ENCODE peak calls at places on chromosome 17, in eight cellular contexts. B is stimulated activated CD4-positive, alpha-beta T cell treated with anti-CD3 and anti-CD28 coated beads, Interleukin-1b, Interleukin-23, amount 100 ng/mL, for 1 hour; Q is activated B cell treated with CpG ODN at 0.5 μM for 24 hours; O is pulmonary artery endothelial cell; J is A549; I is cardiac fibroblast; P is HFF-Myc; K is DMS153. W is an unnamed sample.

GRCh38 chr17:75515229-75515522 is 161 bp downstream of the CASKIN2 start:
- DNase-seq in P (no peak), I (no peak), B (no peak), Q (no peak), K (no peak), J (no peak), O (no peak), W (no peak)

GRCh38 chr17:39166437-39167335 is 725 bp upstream of the ARL5C start:
- DNase-seq in P (no peak), K (no peak), O (no peak), I (no peak), Q (no peak), J (no peak), B (no peak), W (no peak)

GRCh38 chr17:71500761-71501555 is 619.9 kb upstream of the SOX9 start:
- DNase-seq in Q (no peak), J (no peak), I (no peak), B (no peak), K (no peak), P (no peak), O (no peak), W (no peak)

GRCh38 chr17:74739227-74739831 is 2.3 kb downstream of the RAB37 start:
- DNase-seq in P (no peak), Q (no peak), K (no peak), O (no peak), B (no peak), J (no peak), I (no peak), W (no peak)

GRCh38 chr17:81392909-81393654 is 2.2 kb upstream of the BAHCC1 start:
- DNase-seq in I (peak; percentile 36), K (no peak), Q (peak; percentile 46), P (no peak), B (no peak), O (no peak), J (peak; percentile 39), W (no peak)

GRCh38 chr17:79410681-79411080 is 200.2 kb downstream of the RBFOX3 start:
- DNase-seq in P (no peak), O (no peak), J (no peak), Q (no peak), B (no peak), I (no peak), K (no peak), W (no peak)

GRCh38 chr17:2444382-2444781 is 43.5 kb upstream of the MNT start:
- DNase-seq in O (no peak), I (no peak), P (no peak), B (no peak), J (no peak), K (no peak), Q (no peak), W (no peak)

GRCh38 chr17:36198831-36199465 is 2.4 kb upstream of the CCL3L1 start:
- DNase-seq in P (no peak), O (no peak), Q (no peak), I (no peak), K (no peak), J (no peak), B (no peak), W (no peak)

GRCh38 chr17:28973414-28973813 is 22.1 kb upstream of the PHF12 start:
- DNase-seq in J (no peak), P (no peak), Q (no peak), O (no peak), K (no peak), I (peak; percentile 71), B (no peak), W (no peak)

GRCh38 chr17:46832945-46833839 is 14.7 kb upstream of the WNT3 start:
- DNase-seq in Q (no peak), J (no peak), P (no peak), O (no peak), B (no peak), I (peak; percentile 46), K (no peak), W (no peak)

GRCh38 chr17:29180051-29180787 is at the start of gene MYO18A:
- DNase-seq in J (peak; percentile 92), I (peak; percentile 79), B (peak; percentile 41), O (peak; percentile 36), P (no peak), Q (peak; percentile 80), K (peak; percentile 63), W (peak; percentile 51)

GRCh38 chr17:31627960-31628359 is 231.1 kb downstream of the COPRS start:
- DNase-seq in I (no peak), Q (no peak), B (no peak), J (no peak), P (peak; percentile 36), O (no peak), K (no peak), W (no peak)

GRCh38 chr17:78330570-78331224 is 29.2 kb downstream of the SOCS3 start:
- DNase-seq in I (peak; percentile 66), P (no peak), B (no peak), K (no peak), J (peak; percentile 73), Q (no peak), O (no peak), W (no peak)

GRCh38 chr17:77212081-77212832 is 71.5 kb downstream of the SEC14L1 start:
- DNase-seq in B (no peak), K (no peak), J (no peak), O (no peak), I (no peak), P (no peak), Q (peak; percentile 36), W (no peak)

GRCh38 chr17:63774141-63774981 is at the start of gene DDX42:
- DNase-seq in I (peak; percentile 69), B (peak; percentile 79), K (no peak), J (peak; percentile 58), O (no peak), P (no peak), Q (no peak), W (peak; percentile 58)

GRCh38 chr17:4230142-4230541 is 33.6 kb downstream of the ANKFY1 start:
- DNase-seq in P (peak; percentile 97), Q (no peak), I (peak; percentile 99), J (peak; percentile 74), O (peak; percentile 80), B (no peak), K (no peak), W (peak; percentile 42)

GRCh38 chr17:44146375-44147346 is 4.9 kb downstream of the HROB start:
- DNase-seq in P (no peak), O (no peak), J (no peak), K (no peak), I (no peak), Q (no peak), B (no peak), W (no peak)

GRCh38 chr17:10920511-10920910 is 82.6 kb upstream of the PIRT start:
- DNase-seq in O (no peak), J (no peak), I (no peak), B (no peak), P (no peak), K (no peak), Q (no peak), W (no peak)

GRCh38 chr17:9802294-9802693 is 10.9 kb upstream of the DHRS7C start:
- DNase-seq in P (peak; percentile 47), I (no peak), O (no peak), Q (no peak), B (no peak), K (no peak), J (peak; percentile 70), W (no peak)